ENCODE peak calls at places on chromosomes 13 and 19, in five cellular contexts. E is body of pancreas; R is CD4-positive, alpha-beta T cell; B is lower leg skin; W is uterus. O is an unnamed sample.

GRCh38 chr13:47017476-47017875 is 120.6 kb upstream of the HTR2A start:
- DNase-seq in E (no peak), W (no peak), B (no peak), R (no peak), O (peak; percentile 8)

GRCh38 chr19:18659281-18660050 is 22.6 kb downstream of the KLHL26 start:
- DNase-seq in E (no peak), W (peak; percentile 77), B (no peak), R (no peak), O (no peak)

GRCh38 chr13:97615266-97615665 is 181.3 kb downstream of the RAP2A start:
- DNase-seq in E (no peak), R (no peak), B (no peak), W (no peak), O (no peak)

GRCh38 chr13:26585136-26585535 is 27.7 kb downstream of the WASF3 start:
- DNase-seq in R (no peak), W (no peak), E (no peak), B (no peak), O (no peak)

GRCh38 chr13:22194106-22194810 is 523.4 kb downstream of the FGF9 start:
- DNase-seq in R (no peak), B (no peak), E (no peak), W (no peak), O (no peak)

GRCh38 chr13:109344552-109345157 is 441.7 kb downstream of the IRS2 start:
- DNase-seq in E (no peak), W (no peak), R (no peak), B (no peak), O (peak; percentile 9)

GRCh38 chr19:15280915-15281683 is 48.9 kb upstream of the EPHX3 start:
- DNase-seq in W (peak; percentile 81), B (peak; percentile 96), E (peak; percentile 85), R (no peak), O (peak; percentile 91)

GRCh38 chr19:34681478-34681877 is 4.0 kb downstream of the ZNF302 start:
- DNase-seq in E (no peak), B (no peak), W (no peak), R (no peak), O (no peak)

GRCh38 chr13:77741587-77741972 is 44.1 kb downstream of the SLAIN1 start:
- DNase-seq in E (no peak), W (no peak), R (no peak), B (no peak), O (no peak)

GRCh38 chr19:58395220-58395978 is at the start of gene RNF225:
- DNase-seq in B (no peak), E (peak; percentile 48), R (no peak), W (no peak), O (no peak)

GRCh38 chr19:681029-681626 is 4.9 kb downstream of the FSTL3 start:
- DNase-seq in W (no peak), R (peak; percentile 91), B (peak; percentile 92), E (peak; percentile 89), O (no peak)

GRCh38 chr19:4206818-4207484 is 22.4 kb upstream of the EBI3 start:
- DNase-seq in B (no peak), R (no peak), W (no peak), E (no peak), O (peak; percentile 32)

GRCh38 chr13:94344126-94344863 is 135.2 kb downstream of the DCT start:
- DNase-seq in R (no peak), W (no peak), E (no peak), B (no peak), O (no peak)

GRCh38 chr13:108342369-108343289 is 73.1 kb downstream of the TNFSF13B start:
- DNase-seq in W (no peak), R (no peak), E (no peak), B (no peak), O (peak; percentile 52)

GRCh38 chr13:108508263-108508662 is 121.1 kb upstream of the MYO16 start:
- DNase-seq in E (no peak), W (no peak), B (no peak), R (no peak), O (peak; percentile 29)

GRCh38 chr19:6744381-6745288 is 5.2 kb downstream of the TRIP10 start:
- DNase-seq in B (peak; percentile 96), W (peak; percentile 90), E (peak; percentile 78), R (no peak), O (peak; percentile 98)

GRCh38 chr13:110712081-110712848 is 1.2 kb upstream of the ING1 start:
- DNase-seq in R (peak; percentile 83), B (peak; percentile 96), E (peak; percentile 88), W (peak; percentile 85), O (peak; percentile 87)

GRCh38 chr19:47497073-47497766 is 13.2 kb upstream of the KPTN start:
- DNase-seq in R (no peak), W (no peak), E (peak; percentile 51), B (no peak), O (no peak)

DNA sequence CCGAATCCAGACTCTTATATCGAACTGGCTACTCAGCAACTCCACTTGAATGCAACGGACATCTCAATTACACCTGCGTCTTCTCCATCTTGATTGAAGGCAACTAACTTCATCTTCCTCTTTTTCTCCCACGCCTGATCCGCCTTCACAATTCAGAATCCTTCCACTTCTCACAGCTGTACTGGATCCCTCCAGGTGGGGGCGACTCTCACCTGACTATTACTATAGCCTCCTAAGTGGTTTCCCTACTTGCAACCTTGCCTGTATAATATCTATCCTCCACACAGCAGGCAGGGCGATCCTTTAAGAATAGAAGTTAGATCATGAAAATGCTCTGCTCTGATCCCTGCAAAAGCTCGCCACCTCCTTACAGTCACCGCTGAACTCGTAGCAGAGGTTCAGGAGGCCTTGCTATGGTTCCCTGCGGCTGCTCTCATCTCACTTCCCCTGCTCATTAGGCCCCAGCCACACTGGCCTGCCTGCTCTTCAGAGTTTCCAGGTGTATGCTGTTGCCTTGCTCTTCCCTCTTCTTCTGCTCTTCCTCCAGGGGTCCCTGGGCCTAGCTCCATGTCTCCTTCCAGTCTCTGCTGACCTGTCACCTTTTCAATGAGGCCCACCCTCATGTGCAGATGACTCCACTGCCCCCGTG is 31.9 kb downstream of the RFXAP start:
- DNase-seq in B (no peak), W (no peak), R (no peak), E (no peak), O (peak; percentile 38)
- TF ChIP-seq CTCF in B (no peak), W (no peak), R (no peak), E (no peak), O (no peak)

DNA sequence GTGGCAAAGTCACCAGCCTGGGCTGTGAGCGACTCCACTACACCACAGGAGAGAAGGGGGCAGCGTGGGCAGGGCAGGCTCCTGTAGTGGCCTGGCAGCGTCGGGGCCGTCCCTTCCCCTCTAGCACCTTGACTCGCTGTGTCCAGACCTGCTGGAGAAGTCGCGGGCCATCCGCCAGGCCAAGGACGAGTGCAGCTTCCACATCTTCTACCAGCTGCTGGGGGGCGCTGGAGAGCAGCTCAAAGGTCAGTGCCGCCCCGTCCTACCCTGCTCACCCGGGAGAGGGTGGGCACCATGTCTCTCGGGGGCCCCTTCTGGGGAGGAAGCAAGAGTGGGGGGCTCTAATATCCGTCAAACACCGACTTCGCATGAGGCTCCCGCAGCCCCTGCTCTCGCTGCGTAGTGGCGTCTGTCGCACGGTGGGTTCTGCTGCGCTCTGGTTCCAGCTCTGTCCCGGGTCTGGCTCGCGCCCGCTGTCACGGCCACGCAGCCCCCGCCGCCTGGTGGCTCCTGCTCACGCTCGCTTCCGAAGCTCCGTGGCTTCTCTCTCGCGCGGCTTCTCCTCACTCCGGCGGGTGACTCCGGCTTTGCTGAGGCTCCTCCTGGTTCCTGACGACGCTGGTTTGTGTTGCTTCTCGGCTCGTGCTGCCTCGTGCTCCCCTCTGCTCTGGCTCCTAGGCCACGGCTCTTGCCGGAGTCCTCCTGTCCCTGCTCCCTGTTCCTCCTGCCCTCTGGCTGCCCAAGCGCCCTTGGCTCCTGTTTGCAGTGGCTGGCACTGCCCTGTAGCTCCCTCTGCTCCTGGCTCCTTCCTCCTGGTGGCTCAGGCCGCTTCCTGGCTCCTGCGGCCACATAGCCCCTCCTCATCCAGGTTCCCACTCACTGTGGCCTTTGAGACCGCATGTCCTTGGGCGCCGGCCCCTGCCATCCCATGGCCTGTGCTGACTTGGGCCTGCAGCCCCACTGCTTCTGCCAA is 27.2 kb downstream of the MYH14 start:
- DNase-seq in W (no peak), E (no peak), B (no peak), R (no peak), O (no peak)
- TF ChIP-seq CTCF in W (no peak), E (no peak), B (no peak), R (no peak), O (no peak)

GRCh38 chr13:51437550-51438127 is 15.2 kb downstream of the INTS6 start:
- DNase-seq in R (no peak), E (no peak), W (no peak), B (no peak), O (peak; percentile 29)

GRCh38 chr13:51432576-51432975 is 20.3 kb downstream of the INTS6 start:
- DNase-seq in E (no peak), W (no peak), B (no peak), R (no peak), O (no peak)

GRCh38 chr13:51435002-51435578 is 17.7 kb downstream of the INTS6 start:
- DNase-seq in W (no peak), R (no peak), E (no peak), B (no peak), O (peak; percentile 17)
- TF ChIP-seq CTCF in W (peak; percentile 53), R (peak; percentile 67), E (peak; percentile 61), B (no peak), O (peak; percentile 43)

GRCh38 chr13:69092615-69093322 is 1014.9 kb upstream of the ATXN8OS start:
- DNase-seq in E (no peak), W (no peak), B (no peak), R (no peak), O (no peak)
- TF ChIP-seq CTCF in E (no peak), W (no peak), B (no peak), R (no peak), O (no peak)

DNA sequence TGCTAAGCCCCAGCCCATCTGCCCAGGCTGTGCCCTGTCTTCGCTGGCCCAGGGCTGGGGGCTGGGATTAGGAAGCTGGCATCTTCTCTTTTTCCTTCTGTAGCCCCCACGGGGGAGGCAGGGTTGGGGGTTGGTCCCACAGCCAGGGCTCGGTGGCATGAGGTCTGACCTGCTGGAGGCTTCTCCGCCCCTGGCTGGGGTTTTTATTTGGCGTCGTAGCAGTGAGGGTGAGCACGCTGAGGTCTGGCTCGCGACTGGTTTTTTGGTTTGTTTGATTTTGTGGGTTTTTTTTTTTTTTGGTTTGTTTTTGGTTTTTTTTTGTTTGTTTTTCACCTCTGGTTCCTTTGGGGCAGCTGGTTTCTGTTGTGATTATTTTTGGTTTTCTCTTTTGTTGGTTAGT is 14.7 kb downstream of the ZNF574 start:
- DNase-seq in B (no peak), R (no peak), W (no peak), E (no peak), O (no peak)
- TF ChIP-seq CTCF in B (no peak), R (no peak), W (no peak), E (no peak), O (no peak)